ENCODE peak calls at places on chromosomes 16 and 17, in five cellular contexts. I is cardiac fibroblast, F is right atrium auricular region, P is cardiac muscle cell, L is coronary artery. B is an unnamed sample.

GRCh38 chr17:62178579-62178978 is 113.5 kb upstream of the MED13 start:
- DNase-seq in P (peak), I (peak), L (no peak), F (no peak), B (no peak)

GRCh38 chr17:19335951-19336631 is 26.4 kb downstream of the B9D1 start:
- DNase-seq in P (no peak), F (no peak), I (no peak), L (no peak), B (no peak)

GRCh38 chr17:55295411-55296170 is 30.8 kb downstream of the HLF start:
- DNase-seq in L (no peak), I (peak), P (peak), F (peak), B (peak)

GRCh38 chr16:47477680-47478079 is 16.5 kb downstream of the PHKB start:
- DNase-seq in L (no peak), F (no peak), I (peak), P (peak), B (no peak)

GRCh38 chr17:49748791-49749190 is 15.1 kb downstream of the FAM117A start:
- DNase-seq in P (no peak), L (no peak), F (no peak), I (no peak), B (no peak)

GRCh38 chr16:24980077-24980793 is 34.9 kb downstream of the ARHGAP17 start:
- DNase-seq in L (no peak), I (no peak), F (no peak), P (no peak), B (no peak)

GRCh38 chr17:45087496-45087975 is 26.4 kb downstream of the NMT1 start:
- DNase-seq in I (peak), L (no peak), F (no peak), P (no peak), B (no peak)

GRCh38 chr16:18050234-18050633 is 286.3 kb downstream of the NPIPA8 start:
- DNase-seq in P (no peak), L (no peak), F (no peak), I (no peak), B (no peak)

GRCh38 chr17:64442550-64442971 is 6.4 kb upstream of the MILR1 start:
- DNase-seq in L (no peak), F (no peak), P (no peak), I (no peak), B (no peak)

GRCh38 chr17:73822371-73822770 is 178.1 kb upstream of the SDK2 start:
- DNase-seq in I (no peak), F (no peak), P (no peak), L (no peak), B (no peak)

GRCh38 chr16:22898131-22898530 is 84.2 kb downstream of the HS3ST2 start:
- DNase-seq in I (no peak), P (no peak), L (no peak), F (no peak), B (no peak)

GRCh38 chr17:17570207-17570797 is 21.2 kb downstream of the PEMT start:
- DNase-seq in L (no peak), P (peak), I (peak), F (peak), B (peak)

GRCh38 chr16:11066231-11066870 is 122.0 kb downstream of the CLEC16A start:
- DNase-seq in L (no peak), F (no peak), I (no peak), P (no peak), B (no peak)

GRCh38 chr17:67378444-67379250 is 1.6 kb downstream of the PITPNC1 start:
- DNase-seq in P (peak), L (peak), I (peak), F (peak), B (peak)

GRCh38 chr17:36808181-36808661 is 129.1 kb upstream of the LHX1 start:
- DNase-seq in I (peak), L (peak), P (peak), F (no peak), B (peak)

GRCh38 chr17:82113422-82113821 is 15.4 kb upstream of the FASN start:
- DNase-seq in L (no peak), I (no peak), F (no peak), P (no peak), B (no peak)

GRCh38 chr16:51753382-51753781 is 602.3 kb upstream of the SALL1 start:
- DNase-seq in L (no peak), I (no peak), F (no peak), P (no peak), B (no peak)

GRCh38 chr16:83969771-83970429 is 1.9 kb downstream of the NECAB2 start:
- DNase-seq in F (no peak), L (no peak), P (no peak), I (no peak), B (no peak)

GRCh38 chr16:23889189-23889588 is 53.4 kb downstream of the PRKCB start:
- DNase-seq in I (no peak), F (no peak), L (no peak), P (no peak), B (no peak)

GRCh38 chr17:36650096-36650764 is 48.8 kb downstream of the MRM1 start:
- DNase-seq in F (no peak), I (no peak), P (no peak), L (no peak), B (no peak)

GRCh38 chr17:73642659-73643011 is 1.6 kb downstream of the SDK2 start:
- DNase-seq in F (no peak), P (no peak), L (no peak), I (no peak), B (no peak)

DNA sequence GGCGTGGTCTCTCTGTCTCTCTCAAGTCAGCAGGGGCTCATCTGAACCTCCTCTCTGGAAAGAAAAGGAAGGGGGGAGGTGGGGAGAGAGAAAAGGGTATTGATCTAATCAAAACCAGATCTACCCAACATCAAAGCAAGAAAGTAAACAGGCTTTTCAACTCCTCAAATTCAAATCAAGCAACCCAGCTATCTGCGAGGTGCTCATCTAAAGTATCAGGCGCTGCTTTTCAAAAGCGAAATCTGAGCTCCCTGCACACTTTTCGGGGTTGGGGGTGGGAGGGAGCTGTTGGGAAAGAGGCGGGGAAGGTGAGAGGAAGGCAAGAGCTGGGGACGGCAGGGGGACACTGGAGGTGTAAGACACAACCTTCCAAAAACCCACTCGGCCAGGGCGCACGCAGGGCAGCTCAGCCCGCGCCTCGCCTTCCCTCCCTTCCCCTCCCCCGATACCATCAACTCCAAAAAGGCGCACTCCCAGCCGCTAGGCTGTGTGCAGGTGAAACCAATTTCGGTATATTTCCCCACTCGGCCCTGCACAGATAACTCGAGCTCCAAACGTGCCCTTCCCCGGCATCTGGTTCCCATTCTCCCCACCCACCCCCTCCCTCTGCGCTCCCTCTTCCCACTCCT is 2.7 kb downstream of the AXIN2 start:
- DNase-seq in P (no peak), L (no peak), F (no peak), I (no peak), B (peak)
- H3K4me3 ChIP-seq in P (peak), L (no peak), F (peak), I (peak), B (peak)

DNA sequence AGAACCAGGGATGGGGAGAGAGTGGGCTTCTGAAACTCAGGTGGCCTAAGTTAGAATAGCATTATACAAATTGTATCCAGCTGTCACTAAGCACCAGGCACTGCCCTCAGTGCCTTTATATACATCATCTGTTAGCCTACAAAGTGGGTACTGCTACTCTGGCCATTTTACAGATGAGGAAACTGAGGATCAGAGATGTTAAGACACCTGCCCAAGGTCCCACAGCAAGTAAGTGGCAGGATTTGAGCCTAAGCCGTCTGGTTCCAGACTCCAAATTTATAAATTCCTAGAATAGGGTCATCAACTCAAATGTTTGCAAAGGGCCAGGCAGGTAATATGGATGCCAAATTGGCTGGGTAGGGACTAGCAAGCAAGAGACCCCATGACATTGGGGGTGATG is 2.3 kb downstream of the ORAI3 start:
- DNase-seq in F (no peak), L (no peak), I (no peak), P (no peak), B (no peak)
- H3K4me3 ChIP-seq in F (no peak), L (no peak), I (no peak), P (no peak), B (no peak)

GRCh38 chr16:8863594-8864424 is 5.0 kb downstream of the CARHSP1 start:
- DNase-seq in I (no peak), P (no peak), F (no peak), L (no peak), B (no peak)

GRCh38 chr16:8858994-8859912 is 9.6 kb downstream of the CARHSP1 start:
- DNase-seq in P (no peak), I (no peak), F (no peak), L (no peak), B (no peak)

GRCh38 chr16:8862309-8863130 is 6.3 kb downstream of the CARHSP1 start:
- DNase-seq in P (no peak), I (no peak), F (no peak), L (no peak), B (no peak)

GRCh38 chr16:8861563-8862308 is 7.1 kb downstream of the CARHSP1 start:
- DNase-seq in P (no peak), L (no peak), I (no peak), F (no peak), B (no peak)

GRCh38 chr16:8859913-8860881 is 8.6 kb downstream of the CARHSP1 start:
- DNase-seq in F (peak), L (peak), P (peak), I (peak), B (no peak)
- H3K4me3 ChIP-seq in F (no peak), L (peak), P (no peak), I (no peak), B (no peak)

GRCh38 chr17:40532520-40533253 is 31.3 kb upstream of the TNS4 start:
- DNase-seq in F (no peak), L (peak), P (peak), I (no peak), B (no peak)
- H3K4me3 ChIP-seq in F (no peak), L (no peak), P (no peak), I (no peak), B (no peak)

GRCh38 chr16:57689772-57690558 is 4.6 kb upstream of the DRC7 start:
- DNase-seq in P (peak), L (peak), I (no peak), F (no peak), B (no peak)
- H3K4me3 ChIP-seq in P (no peak), L (no peak), I (no peak), F (no peak), B (no peak)

DNA sequence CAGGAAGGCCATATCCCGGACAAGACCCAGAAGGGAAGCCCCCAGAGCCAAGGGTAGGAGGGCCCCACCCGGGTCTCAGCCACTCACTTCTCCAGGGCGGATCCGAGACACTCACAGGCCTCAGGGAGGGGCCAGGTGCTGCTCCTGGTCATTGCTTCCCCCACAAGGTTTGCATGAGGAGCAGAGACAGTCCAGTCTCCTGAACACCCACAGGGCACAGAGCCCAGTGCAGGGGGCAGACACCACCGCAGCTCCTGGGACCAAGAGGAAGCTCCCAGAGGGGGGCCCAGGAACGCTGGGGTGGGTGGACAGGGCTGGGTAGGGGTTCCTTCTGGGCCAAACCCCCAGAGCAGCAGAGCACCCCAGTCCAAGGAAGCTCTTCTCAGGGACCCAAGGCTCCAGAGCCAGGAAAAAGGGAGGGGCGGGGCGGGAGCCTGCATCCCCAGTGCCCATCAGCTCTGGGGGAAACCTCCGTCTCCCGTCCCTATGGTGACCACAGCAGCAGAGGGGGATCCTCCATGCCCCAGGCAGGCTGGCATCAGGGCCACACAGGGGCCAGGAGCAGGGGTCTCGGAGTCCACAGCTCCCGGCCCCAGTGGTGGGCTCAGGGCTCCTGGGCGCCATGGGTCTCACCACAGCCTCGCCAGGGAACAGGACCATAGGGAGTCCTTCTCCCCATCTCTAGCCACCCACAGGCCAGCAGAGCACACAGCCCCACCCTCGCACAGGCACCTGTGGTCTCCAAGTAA is 816 bp upstream of the MRPL28 start:
- DNase-seq in I (no peak), P (no peak), F (no peak), L (no peak), B (no peak)
- H3K4me3 ChIP-seq in I (no peak), P (no peak), F (peak), L (peak), B (no peak)

DNA sequence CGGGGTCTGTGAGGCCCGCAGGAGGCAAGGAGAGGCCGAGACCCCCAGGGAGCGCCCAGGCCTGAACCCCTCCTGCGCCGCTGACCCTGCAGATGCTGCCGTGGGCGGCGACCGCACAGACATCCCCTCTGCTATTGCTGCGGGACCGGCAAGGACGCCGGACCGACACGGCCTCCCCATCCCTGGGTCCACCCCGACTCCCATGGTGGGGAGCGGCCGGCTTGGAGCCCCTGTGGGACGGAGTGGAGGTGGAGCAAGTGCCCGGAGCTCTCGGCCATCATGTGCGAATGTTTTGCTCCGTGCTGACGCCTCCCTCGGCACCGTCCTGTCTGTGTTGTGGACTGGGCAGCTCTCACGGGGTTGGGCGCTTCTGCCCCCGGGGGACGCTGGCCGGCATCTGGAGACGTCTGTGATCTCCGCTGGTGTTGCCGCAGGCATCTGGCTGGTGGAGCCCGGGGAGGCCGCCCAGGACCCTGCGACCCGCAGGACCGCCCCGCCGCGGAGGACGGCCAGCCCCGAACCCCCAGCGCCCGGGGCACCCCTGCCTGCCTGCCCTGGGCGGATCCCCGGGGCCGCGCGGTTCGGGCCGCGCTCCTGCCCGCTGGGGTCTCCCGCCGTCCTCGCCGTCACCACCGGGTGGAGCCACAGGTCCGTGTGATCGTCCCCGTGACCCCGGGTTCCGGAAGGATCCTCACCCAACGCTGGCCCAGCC is 12.8 kb upstream of the GNG13 start:
- DNase-seq in P (peak), I (peak), F (no peak), L (no peak), B (peak)
- H3K4me3 ChIP-seq in P (no peak), I (peak), F (peak), L (peak), B (peak)

GRCh38 chr16:54193013-54193655 is 93.5 kb downstream of the IRX3 start:
- DNase-seq in L (no peak), I (no peak), P (no peak), F (no peak), B (no peak)
- H3K4me3 ChIP-seq in L (peak), I (no peak), P (no peak), F (no peak), B (no peak)

B was measured in SK-N-SH.